ENCODE peak calls at places on chromosome 1, in six cellular contexts. L is HepG2, N is upper lobe of left lung, J is A549, T is GM12878, F is K562. U is an unnamed sample.

GRCh38 chr1:160169553-160170399 is 18.4 kb downstream of the ATP1A4 start:
- ATAC-seq in T (peak), L (peak), J (no peak), F (no peak), N (no peak), U (no peak)

GRCh38 chr1:94887603-94888171 is 39.2 kb downstream of the CNN3 start:
- ATAC-seq in L (no peak), J (no peak), N (no peak), F (no peak), T (no peak), U (no peak)

GRCh38 chr1:219498666-219499065 is 114.2 kb downstream of the ZC3H11B start:
- ATAC-seq in N (peak), L (no peak), F (no peak), J (no peak), T (no peak), U (peak)

GRCh38 chr1:66944330-66945274 is 19.8 kb downstream of the MIER1 start:
- ATAC-seq in J (peak), F (peak), N (peak), L (peak), T (no peak), U (peak)

GRCh38 chr1:149936992-149937705 is 470 bp upstream of the MTMR11 start:
- ATAC-seq in L (peak), F (no peak), N (no peak), T (peak), J (peak), U (no peak)

GRCh38 chr1:197391303-197392226 is 123.5 kb downstream of the CRB1 start:
- ATAC-seq in J (peak), N (no peak), F (peak), T (no peak), L (no peak), U (no peak)

GRCh38 chr1:167561753-167562152 is 8.2 kb upstream of the CREG1 start:
- ATAC-seq in L (no peak), F (no peak), N (no peak), J (no peak), T (no peak), U (no peak)

GRCh38 chr1:226100436-226101347 is 38.2 kb downstream of the H3-3A start:
- ATAC-seq in T (peak), L (peak), J (peak), N (peak), F (peak), U (no peak)

GRCh38 chr1:65625528-65625927 is 167.2 kb upstream of the PDE4B start:
- ATAC-seq in T (no peak), F (no peak), J (no peak), L (no peak), N (no peak), U (no peak)

DNA sequence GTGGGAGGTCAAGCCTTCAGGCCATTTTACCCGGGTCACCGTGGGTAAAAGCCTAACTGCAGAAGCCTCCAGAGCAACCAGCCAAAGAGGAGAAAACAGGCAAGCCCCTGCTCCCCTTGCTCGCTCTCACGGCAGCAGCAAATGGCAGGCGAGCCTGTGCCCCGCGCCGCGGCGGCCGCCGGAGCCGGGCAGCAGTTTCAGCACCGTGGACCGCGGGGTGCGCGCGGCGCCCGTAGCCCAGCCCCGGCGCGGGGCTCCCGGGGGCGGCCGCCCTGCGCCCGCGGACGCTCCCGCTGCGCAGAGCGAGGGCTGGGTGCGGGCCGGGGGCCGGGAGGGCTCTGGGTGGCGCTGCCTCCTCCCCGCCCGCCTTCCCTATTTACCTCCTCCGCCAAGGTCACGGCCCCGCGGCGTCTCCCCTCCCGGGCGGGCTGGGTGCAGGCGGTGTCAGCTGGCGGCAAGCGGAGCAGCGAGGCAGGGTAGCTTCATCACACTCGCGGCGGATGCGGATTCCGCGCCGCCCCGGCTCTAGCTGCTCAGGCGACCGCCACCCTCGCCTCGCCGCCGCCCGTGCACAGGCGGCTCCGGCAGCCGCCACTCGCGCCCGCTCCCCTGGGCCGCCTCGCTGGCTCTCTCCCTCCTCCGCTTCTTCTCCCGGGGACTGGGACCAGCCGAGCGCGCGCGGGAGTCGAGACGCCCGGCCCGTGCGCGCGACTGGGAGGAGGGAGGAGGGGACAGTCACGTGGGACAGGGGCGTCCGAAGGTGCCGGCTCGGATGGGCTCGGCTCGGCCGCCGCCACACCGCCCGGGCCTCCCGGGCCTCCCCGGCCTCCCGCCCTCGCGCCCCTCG is at the start of gene RGS7:
- ATAC-seq in J (peak), F (no peak), T (peak), N (peak), L (peak), U (peak)
- H3K4me3 ChIP-seq in J (peak), F (no peak), T (no peak), N (no peak), L (peak), U (peak)

GRCh38 chr1:1574721-1575537 is at the start of gene SSU72:
- ATAC-seq in T (peak), L (peak), J (peak), N (peak), F (peak), U (peak)
- TF ChIP-seq EP300 in T (no peak), L (peak), J (no peak), N (no peak), F (peak), U (no peak)

DNA sequence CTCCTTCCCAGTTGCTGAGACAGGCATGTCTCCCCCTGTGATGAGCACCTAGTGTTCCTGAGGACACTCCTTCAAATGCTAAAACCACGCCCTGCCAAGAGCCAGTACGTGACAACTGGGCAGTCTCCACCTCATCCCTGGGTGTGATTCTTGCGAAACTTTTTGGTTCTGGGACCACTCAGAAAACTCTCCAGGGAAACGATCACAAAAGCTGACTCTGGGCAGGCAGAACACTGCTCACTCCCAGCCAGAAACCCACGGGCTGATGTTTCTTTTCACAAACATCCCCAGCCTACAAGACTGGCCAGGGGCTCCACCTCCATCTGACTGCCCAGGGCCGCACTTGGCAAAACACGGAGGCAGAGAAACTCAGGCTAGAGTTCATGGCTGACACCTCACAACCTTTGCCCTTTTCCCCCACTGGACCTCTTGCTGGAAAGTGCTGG is 24.4 kb downstream of the DHRS3 start:
- ATAC-seq in F (no peak), L (no peak), T (no peak), J (peak), N (no peak), U (peak)
- H3K4me3 ChIP-seq in F (no peak), L (no peak), T (no peak), J (no peak), N (no peak), U (no peak)

GRCh38 chr1:73914994-73915393 is 283.0 kb downstream of the LRRIQ3 start:
- ATAC-seq in T (no peak), L (no peak), F (no peak), J (no peak), N (no peak), U (no peak)
- TF ChIP-seq EP300 in T (no peak), L (no peak), F (no peak), J (no peak), N (no peak), U (no peak)

GRCh38 chr1:156493154-156493631 is 7.4 kb downstream of the MEF2D start:
- ATAC-seq in T (no peak), L (no peak), J (no peak), F (no peak), N (no peak), U (no peak)
- H3K4me3 ChIP-seq in T (peak), L (no peak), J (no peak), F (no peak), N (no peak), U (no peak)

GRCh38 chr1:15418811-15419515 is 9.3 kb downstream of the EFHD2 start:
- ATAC-seq in L (no peak), J (no peak), T (no peak), N (no peak), F (no peak), U (no peak)
- TF ChIP-seq EP300 in L (no peak), J (no peak), T (no peak), N (no peak), F (no peak), U (no peak)